ENCODE peak calls at places on chromosomes 6 and 20, in nine cellular contexts. S is body of pancreas; N is CD8-positive, alpha-beta T cell; L is ovary; F is right lobe of liver; O is K562; I is tibial nerve; D is sigmoid colon; J is prostate gland. Y is an unnamed sample.
A peak's percentile ranks its signal among the peaks of the same experiment; 100 is the strongest.

GRCh38 chr6:19999319-20000191 is 162.4 kb downstream of the ID4 start:
- DNase-seq in S (no peak), N (no peak), L (no peak), F (no peak), O (peak; percentile 85), I (no peak), D (no peak), J (no peak), Y (no peak)

GRCh38 chr6:16473184-16473907 is 235.0 kb downstream of the GMPR start:
- DNase-seq in S (no peak), N (no peak), L (no peak), F (no peak), O (no peak), I (no peak), D (no peak), J (no peak), Y (no peak)

GRCh38 chr20:59783020-59784010 is 150.1 kb downstream of the SYCP2 start:
- DNase-seq in S (peak; percentile 53), N (peak; percentile 49), L (peak; percentile 36), F (peak; percentile 53), O (peak; percentile 59), I (no peak), D (no peak), J (peak; percentile 37), Y (peak; percentile 82)

GRCh38 chr20:33751775-33752174 is 20.0 kb downstream of the ZNF341 start:
- DNase-seq in S (no peak), N (no peak), L (no peak), F (no peak), O (no peak), I (no peak), D (no peak), J (no peak), Y (no peak)

GRCh38 chr6:121055572-121056163 is 278.6 kb downstream of the TBC1D32 start:
- DNase-seq in S (no peak), N (no peak), L (no peak), F (no peak), O (peak; percentile 58), I (no peak), D (no peak), J (no peak), Y (no peak)

GRCh38 chr6:57267586-57268293 is 45.6 kb upstream of the RAB23 start:
- DNase-seq in S (peak; percentile 18), N (no peak), L (peak; percentile 33), F (no peak), O (peak; percentile 69), I (peak; percentile 34), D (peak; percentile 70), J (no peak), Y (no peak)

GRCh38 chr6:106134087-106134770 is 48.1 kb downstream of the PRDM1 start:
- DNase-seq in S (no peak), N (peak; percentile 43), L (no peak), F (no peak), O (no peak), I (no peak), D (no peak), J (no peak), Y (peak; percentile 69)

GRCh38 chr6:87706187-87706966 is 4.3 kb upstream of the AKIRIN2 start:
- DNase-seq in S (no peak), N (no peak), L (no peak), F (no peak), O (no peak), I (no peak), D (no peak), J (no peak), Y (no peak)

GRCh38 chr20:57596998-57597939 is 23.0 kb downstream of the ZBP1 start:
- DNase-seq in S (peak; percentile 68), N (peak; percentile 89), L (peak; percentile 72), F (peak; percentile 78), O (peak; percentile 80), I (peak; percentile 49), D (peak; percentile 79), J (peak; percentile 57), Y (peak; percentile 87)

GRCh38 chr20:64140956-64141355 is 23.3 kb upstream of the MYT1 start:
- DNase-seq in S (no peak), N (no peak), L (no peak), F (no peak), O (no peak), I (no peak), D (peak; percentile 53), J (no peak), Y (peak; percentile 80)

GRCh38 chr6:143368426-143368825 is 82.1 kb downstream of the ADAT2 start:
- DNase-seq in S (no peak), N (no peak), L (no peak), F (no peak), O (peak; percentile 57), I (no peak), D (no peak), J (no peak), Y (no peak)

GRCh38 chr20:63911171-63911570 is 16.2 kb downstream of the DNAJC5 start:
- DNase-seq in S (peak; percentile 83), N (no peak), L (no peak), F (no peak), O (no peak), I (no peak), D (no peak), J (peak; percentile 65), Y (peak; percentile 99)

GRCh38 chr20:57048027-57048869 is 218.2 kb downstream of the BMP7 start:
- DNase-seq in S (peak; percentile 29), N (no peak), L (no peak), F (no peak), O (peak; percentile 66), I (no peak), D (peak; percentile 64), J (no peak), Y (no peak)

GRCh38 chr20:1805161-1805581 is 90.0 kb upstream of the SIRPA start:
- DNase-seq in S (no peak), N (no peak), L (no peak), F (no peak), O (no peak), I (no peak), D (no peak), J (no peak), Y (no peak)

GRCh38 chr6:71387179-71387578 is 98.6 kb downstream of the OGFRL1 start:
- DNase-seq in S (no peak), N (no peak), L (no peak), F (no peak), O (no peak), I (no peak), D (no peak), J (no peak), Y (no peak)

GRCh38 chr6:156729248-156729647 is 47.9 kb upstream of the ARID1B start:
- DNase-seq in S (no peak), N (no peak), L (no peak), F (no peak), O (no peak), I (no peak), D (no peak), J (no peak), Y (no peak)

GRCh38 chr6:14828146-14828705 is 417.6 kb upstream of the JARID2 start:
- DNase-seq in S (no peak), N (no peak), L (no peak), F (no peak), O (no peak), I (no peak), D (no peak), J (no peak), Y (no peak)

GRCh38 chr6:70669133-70669532 is 1.4 kb downstream of the SMAP1 start:
- DNase-seq in S (no peak), N (no peak), L (no peak), F (no peak), O (no peak), I (no peak), D (no peak), J (no peak), Y (no peak)

GRCh38 chr6:40176117-40176516 is 241.9 kb upstream of the MOCS1 start:
- DNase-seq in S (no peak), N (no peak), L (no peak), F (no peak), O (no peak), I (no peak), D (no peak), J (no peak), Y (no peak)

GRCh38 chr20:41089555-41089954 is 47.8 kb upstream of the PLCG1 start:
- DNase-seq in S (no peak), N (no peak), L (no peak), F (no peak), O (no peak), I (no peak), D (no peak), J (no peak), Y (no peak)
- TF ChIP-seq CTCF in S (no peak), N (no peak), L (no peak), F (no peak), O (peak; percentile 28), I (no peak), D (no peak), J (no peak), Y (peak; percentile 41)

GRCh38 chr6:109483744-109484075 is 691 bp upstream of the ZBTB24 start:
- DNase-seq in S (no peak), N (no peak), L (no peak), F (no peak), O (no peak), I (no peak), D (no peak), J (no peak), Y (no peak)
- H3K4me1 ChIP-seq in S (peaks cover 37% of the 10 kb centered on the region), N (peaks cover 32% of the 10 kb centered on the region), L (peaks cover 8% of the 10 kb centered on the region), F (no peaks in the 10 kb centered on the region), O (peaks cover 22% of the 10 kb centered on the region), I (peaks cover 3% of the 10 kb centered on the region), D (peaks cover 3% of the 10 kb centered on the region), J (peaks cover 4% of the 10 kb centered on the region), Y (peaks cover 25% of the 10 kb centered on the region)

DNA sequence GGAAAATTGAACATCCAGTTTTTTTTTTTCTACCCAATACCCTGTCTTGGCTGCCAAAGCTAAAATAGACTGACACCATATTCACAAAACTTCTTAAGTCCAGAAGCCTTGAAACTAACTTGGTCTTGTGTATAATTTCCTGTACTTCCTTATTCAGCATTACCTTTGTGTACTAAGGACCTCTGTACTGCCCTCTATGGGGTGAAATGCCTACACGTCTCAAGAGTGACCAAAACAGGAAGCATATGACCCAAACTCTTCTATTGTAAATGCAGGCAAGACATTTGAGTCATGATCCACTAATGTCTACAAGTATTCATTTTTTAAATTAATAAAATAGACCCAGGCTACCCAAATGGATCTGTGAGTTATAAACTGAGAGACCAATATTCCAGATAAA is 50.4 kb downstream of the HMGCLL1 start:
- DNase-seq in S (peak; percentile 22), N (no peak), L (no peak), F (no peak), O (no peak), I (no peak), D (no peak), J (no peak), Y (no peak)
- TF ChIP-seq CTCF in S (peak; percentile 34), N (no peak), L (no peak), F (peak; percentile 20), O (no peak), I (no peak), D (no peak), J (no peak), Y (peak; percentile 55)

DNA sequence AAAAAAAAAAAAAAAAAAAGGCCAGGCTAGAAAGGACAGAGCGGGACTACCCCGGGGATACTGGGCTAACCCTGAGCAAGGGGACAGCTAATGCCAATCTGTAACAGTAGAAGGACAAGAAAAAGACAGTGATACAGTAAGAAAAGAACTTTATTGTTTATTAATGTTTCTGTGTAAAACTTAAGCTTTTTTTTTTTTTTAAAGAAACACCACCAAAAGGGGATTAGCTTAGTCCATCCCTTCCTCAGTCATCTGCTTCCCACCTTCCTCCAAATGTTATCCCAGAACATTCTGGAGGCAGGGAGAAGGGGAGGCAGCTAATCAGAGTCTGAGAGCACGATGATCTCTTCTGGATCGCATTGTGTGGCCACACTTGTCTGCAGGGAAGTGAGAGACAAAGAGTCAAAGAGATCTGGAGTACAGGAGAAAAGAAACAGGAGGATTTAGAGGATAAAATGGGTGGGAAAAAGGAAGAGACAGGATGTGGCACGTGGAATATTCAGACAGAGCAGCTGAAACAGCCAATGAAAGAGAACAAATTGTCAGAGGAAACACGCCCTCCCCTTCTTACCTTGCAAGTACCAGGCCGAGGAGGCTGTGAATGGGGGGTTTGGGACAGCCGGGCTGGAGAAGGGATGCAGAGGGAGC is 1.0 kb upstream of the ZBTB22 start:
- DNase-seq in S (no peak), N (no peak), L (no peak), F (no peak), O (no peak), I (no peak), D (no peak), J (no peak), Y (no peak)
- H3K4me1 ChIP-seq in S (peaks cover 65% of the 10 kb centered on the region), N (peaks cover 65% of the 10 kb centered on the region), L (peaks cover 14% of the 10 kb centered on the region), F (no peaks in the 10 kb centered on the region), O (peaks cover 72% of the 10 kb centered on the region), I (no peaks in the 10 kb centered on the region), D (no peaks in the 10 kb centered on the region), J (peaks cover 18% of the 10 kb centered on the region), Y (peaks cover 31% of the 10 kb centered on the region)

Y was measured in RWPE2.